ENCODE peak calls at places on chromosomes 3 and 15, in ten cellular contexts. Q is iPS DF 19.7; I is GM06990; P is activated T-cell treated with anti-CD3 and anti-CD28 coated beads, Interleukin-2, amount 50 U/mL, for 72 hours; V is fibroblast of the conjunctiva; L is heart left ventricle; U is NCI-H1092; J is EH; F is astrocyte of the spinal cord; O is activated effector memory CD4-positive, alpha-beta T cell treated with Interleukin-2 at 50 U/mL for 16 hours. E is an unnamed sample.

GRCh38 chr3:45878124-45878523 is 8.2 kb upstream of the CCR9 start:
- DNase-seq in Q (no peak), L (no peak), I (no peak), O (no peak), F (no peak), P (no peak), U (no peak), V (no peak), J (no peak), E (no peak)

GRCh38 chr3:33441322-33441976 is 1.2 kb upstream of the UBP1 start:
- DNase-seq in P (no peak), U (no peak), Q (no peak), V (no peak), F (no peak), I (no peak), L (no peak), J (no peak), O (no peak), E (no peak)

GRCh38 chr3:47197287-47197686 is 33.4 kb upstream of the SETD2 start:
- DNase-seq in V (no peak), P (no peak), U (no peak), L (no peak), O (no peak), Q (no peak), J (no peak), I (no peak), F (no peak), E (no peak)

GRCh38 chr3:100737334-100737733 is 28.0 kb downstream of the TFG start:
- DNase-seq in Q (peak), L (no peak), J (peak), F (peak), O (no peak), V (no peak), P (no peak), I (no peak), U (no peak), E (no peak)

GRCh38 chr3:72412557-72412956 is 435.7 kb downstream of the SHQ1 start:
- DNase-seq in I (no peak), V (no peak), P (no peak), O (no peak), Q (no peak), U (no peak), L (no peak), J (no peak), F (no peak), E (no peak)

GRCh38 chr3:27345493-27345892 is 23.7 kb downstream of the NEK10 start:
- DNase-seq in J (no peak), Q (no peak), L (no peak), U (no peak), P (peak), V (no peak), O (no peak), F (no peak), I (no peak), E (no peak)

GRCh38 chr3:154745925-154746324 is 315.9 kb upstream of the GPR149 start:
- DNase-seq in O (no peak), F (no peak), Q (no peak), V (no peak), J (no peak), U (no peak), L (no peak), P (no peak), I (no peak), E (no peak)

GRCh38 chr3:52873433-52874159 is 23.8 kb downstream of the STIMATE start:
- DNase-seq in F (peak), Q (no peak), U (no peak), I (no peak), P (no peak), V (peak), L (no peak), J (peak), O (no peak), E (no peak)

GRCh38 chr15:70559840-70560239 is 203.5 kb downstream of the UACA start:
- DNase-seq in Q (no peak), P (no peak), F (no peak), O (no peak), L (no peak), I (no peak), U (no peak), J (no peak), V (no peak), E (no peak)